ENCODE peak calls at places on chromosome 20, in seven cellular contexts. X, K, I, S, D, B and T are unnamed samples.

GRCh38 chr20:17730069-17730468 is 30.3 kb downstream of the BANF2 start:
- DNase-seq in I (no peak), X (no peak), B (no peak), S (no peak), K (no peak), D (no peak), T (no peak)

GRCh38 chr20:38132910-38133501 is 32.1 kb downstream of the TGM2 start:
- DNase-seq in S (no peak), X (no peak), B (no peak), I (no peak), K (no peak), D (no peak), T (no peak)

GRCh38 chr20:46501961-46502360 is 11.4 kb downstream of the ZNF334 start:
- DNase-seq in B (no peak), I (no peak), K (no peak), D (no peak), X (peak), S (peak), T (no peak)

GRCh38 chr20:7629880-7630279 is 310.4 kb downstream of the HAO1 start:
- DNase-seq in D (no peak), K (no peak), S (no peak), X (no peak), I (no peak), B (no peak), T (no peak)

GRCh38 chr20:33110147-33110825 is 30.8 kb downstream of the BPIFB4 start:
- DNase-seq in S (no peak), I (no peak), K (no peak), D (no peak), X (no peak), B (no peak), T (no peak)

GRCh38 chr20:43037605-43038309 is 151.9 kb downstream of the PTPRT start:
- DNase-seq in K (no peak), B (no peak), D (no peak), I (no peak), X (no peak), S (no peak), T (no peak)

GRCh38 chr20:49700411-49701185 is 13.1 kb downstream of the B4GALT5 start:
- DNase-seq in S (no peak), K (no peak), B (no peak), D (peak), I (no peak), X (peak), T (peak)

GRCh38 chr20:4112490-4113420 is 97.4 kb upstream of the RNF24 start:
- DNase-seq in B (no peak), I (no peak), D (no peak), K (no peak), S (no peak), X (no peak), T (peak)

GRCh38 chr20:58331961-58332551 is 22.5 kb downstream of the RAB22A start:
- DNase-seq in I (no peak), X (no peak), S (peak), D (no peak), K (no peak), B (no peak), T (no peak)

GRCh38 chr20:53283011-53283410 is 310.6 kb downstream of the ZNF217 start:
- DNase-seq in I (no peak), X (no peak), D (no peak), B (no peak), S (no peak), K (no peak), T (no peak)

GRCh38 chr20:8144282-8145245 is 12.5 kb downstream of the PLCB1 start:
- DNase-seq in K (no peak), B (no peak), D (peak), X (no peak), S (peak), I (peak), T (peak)

GRCh38 chr20:17391108-17391771 is 139.9 kb downstream of the BFSP1 start:
- DNase-seq in K (no peak), S (no peak), X (no peak), D (no peak), I (no peak), B (no peak), T (no peak)

GRCh38 chr20:54176610-54177009 is 2.8 kb upstream of the CYP24A1 start:
- DNase-seq in B (no peak), S (peak), X (peak), K (no peak), I (no peak), D (no peak), T (no peak)

GRCh38 chr20:49965781-49966304 is 16.9 kb upstream of the SNAI1 start:
- DNase-seq in B (no peak), X (peak), K (no peak), D (no peak), I (no peak), S (no peak), T (no peak)

GRCh38 chr20:6611911-6612614 is 155.4 kb upstream of the BMP2 start:
- DNase-seq in K (no peak), B (no peak), D (no peak), I (no peak), X (no peak), S (no peak), T (no peak)

GRCh38 chr20:36097751-36098151 is 56.8 kb upstream of the EPB41L1 start:
- DNase-seq in K (no peak), X (no peak), I (peak), D (no peak), B (peak), S (peak), T (no peak)

GRCh38 chr20:49112596-49113274 is 66.6 kb downstream of the CSE1L start:
- DNase-seq in X (no peak), S (no peak), B (no peak), D (peak), I (no peak), K (no peak), T (peak)

GRCh38 chr20:41984031-41984430 is 365.9 kb upstream of the CHD6 start:
- DNase-seq in I (no peak), B (no peak), X (no peak), D (no peak), S (no peak), K (no peak), T (no peak)

GRCh38 chr20:5864873-5865582 is 85.3 kb downstream of the TRMT6 start:
- DNase-seq in I (no peak), X (no peak), D (peak), K (no peak), B (no peak), S (no peak), T (peak)

GRCh38 chr20:49344975-49345374 is 67.1 kb upstream of the ZNFX1 start:
- DNase-seq in K (no peak), B (no peak), I (no peak), D (peak), S (no peak), X (no peak), T (peak)

GRCh38 chr20:61605862-61606557 is 353.9 kb downstream of the CDH4 start:
- DNase-seq in B (no peak), X (no peak), I (no peak), S (no peak), D (no peak), K (no peak), T (no peak)

GRCh38 chr20:47093567-47093966 is 198.9 kb downstream of the EYA2 start:
- DNase-seq in K (no peak), I (no peak), S (no peak), B (no peak), X (peak), D (no peak), T (no peak)

GRCh38 chr20:59680148-59680650 is 75.9 kb downstream of the PHACTR3 start:
- DNase-seq in X (no peak), I (no peak), B (no peak), S (no peak), D (no peak), K (no peak), T (no peak)

GRCh38 chr20:47389867-47390347 is 33.4 kb upstream of the ZMYND8 start:
- DNase-seq in S (no peak), K (no peak), D (peak), I (no peak), B (no peak), X (peak), T (peak)

GRCh38 chr20:33670715-33671499 is 3.3 kb downstream of the NECAB3 start:
- DNase-seq in I (no peak), D (no peak), B (no peak), S (no peak), K (no peak), X (no peak), T (no peak)

GRCh38 chr20:35508493-35509218 is 20.8 kb downstream of the C20orf173 start:
- DNase-seq in X (no peak), S (no peak), K (no peak), B (no peak), I (no peak), D (no peak), T (no peak)

GRCh38 chr20:12762725-12763124 is 246.0 kb upstream of the SPTLC3 start:
- DNase-seq in S (peak), I (peak), B (no peak), D (no peak), X (no peak), K (no peak), T (no peak)

GRCh38 chr20:51531712-51532456 is 10.6 kb downstream of the NFATC2 start:
- DNase-seq in D (no peak), I (no peak), K (no peak), X (no peak), B (no peak), S (no peak), T (no peak)
- H4K8ac ChIP-seq in D (no peak), I (no peak), K (no peak), X (no peak), B (no peak), S (no peak), T (no peak)

GRCh38 chr20:10137032-10137431 is 81.6 kb upstream of the SNAP25 start:
- DNase-seq in B (no peak), I (no peak), K (no peak), X (no peak), D (no peak), S (no peak), T (no peak)
- H4K8ac ChIP-seq in B (no peak), I (no peak), K (no peak), X (no peak), D (no peak), S (no peak), T (no peak)

GRCh38 chr20:31896049-31896448 is 25.6 kb downstream of the TTLL9 start:
- DNase-seq in D (no peak), B (no peak), I (no peak), S (no peak), X (no peak), K (no peak), T (no peak)
- H4K8ac ChIP-seq in D (no peak), B (no peak), I (no peak), S (no peak), X (no peak), K (no peak), T (no peak)

GRCh38 chr20:22801528-22801927 is 217.2 kb upstream of the FOXA2 start:
- DNase-seq in B (no peak), S (no peak), D (no peak), I (no peak), X (no peak), K (no peak), T (no peak)
- H4K8ac ChIP-seq in B (no peak), S (no peak), D (no peak), I (no peak), X (no peak), K (no peak), T (no peak)

GRCh38 chr20:1382670-1383069 is 10.2 kb downstream of the FKBP1A start:
- DNase-seq in D (no peak), S (no peak), X (no peak), B (no peak), I (no peak), K (no peak), T (peak)
- H4K8ac ChIP-seq in D (no peak), S (no peak), X (no peak), B (no peak), I (no peak), K (no peak), T (no peak)

GRCh38 chr20:271528-271927 is 14.0 kb downstream of the DEFB132 start:
- DNase-seq in X (no peak), B (no peak), S (no peak), D (no peak), K (no peak), I (no peak), T (no peak)
- H4K8ac ChIP-seq in X (no peak), B (no peak), S (no peak), D (no peak), K (no peak), I (no peak), T (no peak)

DNA sequence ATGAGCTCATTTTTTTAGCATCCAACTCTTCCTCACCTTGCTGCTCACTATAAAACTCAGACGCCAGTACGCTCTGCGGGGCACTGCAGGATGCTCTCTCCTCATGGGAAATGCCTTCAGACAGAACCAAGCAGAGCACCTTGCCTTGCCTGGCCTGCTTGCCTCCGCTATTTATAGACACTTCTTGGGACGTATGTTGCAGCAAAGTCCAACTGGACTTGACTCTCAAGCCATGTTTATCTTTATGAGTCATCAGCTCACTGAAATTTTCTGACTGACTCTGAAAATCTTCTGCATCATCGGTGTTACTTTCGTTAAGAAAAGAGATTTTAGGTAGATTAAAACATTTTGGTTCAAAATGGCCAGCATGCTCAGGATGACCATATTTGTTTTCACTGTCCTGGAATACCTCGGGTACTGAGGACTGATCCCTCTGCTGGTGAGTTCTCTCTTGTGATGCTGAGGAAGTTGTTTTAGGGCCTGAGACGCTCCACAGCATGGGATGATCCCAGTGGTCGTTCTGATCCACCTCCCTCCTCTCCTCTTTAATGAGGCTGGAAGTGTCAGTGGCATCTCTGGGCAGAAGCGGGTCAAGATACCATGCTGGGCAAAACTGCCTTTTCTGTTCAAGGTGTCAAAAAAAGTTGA is 204.5 kb downstream of the KIF16B start:
- DNase-seq in B (no peak), I (no peak), D (peak), K (no peak), S (peak), X (no peak), T (peak)
- H4K8ac ChIP-seq in B (no peak), I (no peak), D (peak), K (no peak), S (no peak), X (no peak), T (no peak)

GRCh38 chr20:11020712-11021111 is 346.9 kb upstream of the JAG1 start:
- DNase-seq in I (no peak), B (no peak), D (no peak), K (no peak), X (no peak), S (no peak), T (no peak)

GRCh38 chr20:11015440-11015839 is 341.6 kb upstream of the JAG1 start:
- DNase-seq in D (no peak), S (no peak), X (no peak), I (no peak), K (no peak), B (no peak), T (no peak)

GRCh38 chr20:11013801-11014200 is 340.0 kb upstream of the JAG1 start:
- DNase-seq in K (no peak), X (no peak), B (no peak), I (no peak), D (no peak), S (no peak), T (no peak)

GRCh38 chr20:11012975-11013374 is 339.2 kb upstream of the JAG1 start:
- DNase-seq in B (no peak), S (no peak), K (no peak), X (no peak), I (no peak), D (peak), T (peak)

DNA sequence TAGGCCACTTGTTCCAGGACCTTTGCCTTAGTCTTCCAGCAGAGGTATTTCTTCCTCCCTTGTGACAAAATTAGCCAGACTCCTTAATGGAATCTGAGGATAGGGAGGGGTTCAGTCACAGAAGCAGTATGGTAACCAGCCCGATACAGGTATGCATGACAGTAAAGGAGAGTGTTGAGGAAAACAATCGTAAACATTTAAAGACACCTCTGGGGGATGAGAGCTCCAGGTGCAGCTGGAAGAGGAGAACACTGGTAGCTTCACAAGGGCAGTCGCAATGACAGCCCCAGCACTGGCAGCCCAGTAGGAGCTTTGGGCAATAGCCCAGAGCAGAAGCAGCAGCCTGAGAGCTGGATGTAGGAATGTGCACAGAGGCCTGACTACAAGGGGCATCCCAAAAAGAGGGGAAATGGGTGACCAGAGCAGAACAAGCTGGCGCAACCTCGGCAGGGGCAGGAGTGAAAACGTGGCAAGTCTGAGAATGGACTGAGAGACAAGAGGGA is 344.9 kb upstream of the JAG1 start:
- DNase-seq in S (peak), D (no peak), K (no peak), X (no peak), I (peak), B (no peak), T (no peak)
- H4K8ac ChIP-seq in S (no peak), D (no peak), K (no peak), X (no peak), I (no peak), B (no peak), T (no peak)